ENCODE peak calls at places on chromosomes 11 and 22, in four cellular contexts. F, K, W and B are unnamed samples.

GRCh38 chr11:66022401-66023185 is 3.7 kb downstream of the CATSPER1 start:
- DNase-seq in F (peak), K (no peak), W (peak), B (peak)

GRCh38 chr11:73982595-73982989 is at the start of gene UCP2:
- DNase-seq in F (no peak), K (no peak), W (peak), B (peak)

GRCh38 chr22:38713921-38714320 is 8.2 kb downstream of the GTPBP1 start:
- DNase-seq in F (no peak), K (no peak), W (no peak), B (no peak)

GRCh38 chr11:116124916-116125714 is 620.9 kb upstream of the CADM1 start:
- DNase-seq in F (no peak), K (no peak), W (no peak), B (no peak)

GRCh38 chr11:123035831-123036230 is 26.1 kb downstream of the HSPA8 start:
- DNase-seq in F (no peak), K (no peak), W (no peak), B (no peak)

GRCh38 chr11:86717817-86718501 is 45.5 kb upstream of the ME3 start:
- DNase-seq in F (no peak), K (no peak), W (no peak), B (no peak)

GRCh38 chr22:38192475-38192863 is 9.3 kb upstream of the MAFF start:
- DNase-seq in F (no peak), K (no peak), W (no peak), B (no peak)

GRCh38 chr11:58642120-58642625 is 19.7 kb downstream of the CNTF start:
- DNase-seq in F (no peak), K (no peak), W (no peak), B (no peak)

GRCh38 chr22:31680764-31681624 is 19.0 kb upstream of the PISD start:
- DNase-seq in F (no peak), K (no peak), W (no peak), B (no peak)

GRCh38 chr22:24803064-24803542 is 2.9 kb upstream of the SGSM1 start:
- DNase-seq in F (peak), K (no peak), W (peak), B (peak)

GRCh38 chr11:69293087-69293486 is 868 bp upstream of the MYEOV start:
- DNase-seq in F (no peak), K (no peak), W (no peak), B (no peak)

GRCh38 chr11:69293819-69294505 is at the start of gene MYEOV:
- DNase-seq in F (peak), K (peak), W (peak), B (peak)

GRCh38 chr11:69290791-69291190 is 3.2 kb upstream of the MYEOV start:
- DNase-seq in F (no peak), K (no peak), W (no peak), B (no peak)

GRCh38 chr11:69291459-69292110 is 2.4 kb upstream of the MYEOV start:
- DNase-seq in F (no peak), K (no peak), W (no peak), B (no peak)

GRCh38 chr11:69292221-69292648 is 1.7 kb upstream of the MYEOV start:
- DNase-seq in F (no peak), K (no peak), W (peak), B (no peak)
- TF ChIP-seq RAD21 in F (peak), K (peak), W (peak), B (peak)

GRCh38 chr11:102426000-102426399 is 26.6 kb downstream of the TMEM123 start:
- DNase-seq in F (no peak), K (no peak), W (no peak), B (no peak)
- TF ChIP-seq REST in F (no peak), K (no peak), W (no peak), B (no peak)

DNA sequence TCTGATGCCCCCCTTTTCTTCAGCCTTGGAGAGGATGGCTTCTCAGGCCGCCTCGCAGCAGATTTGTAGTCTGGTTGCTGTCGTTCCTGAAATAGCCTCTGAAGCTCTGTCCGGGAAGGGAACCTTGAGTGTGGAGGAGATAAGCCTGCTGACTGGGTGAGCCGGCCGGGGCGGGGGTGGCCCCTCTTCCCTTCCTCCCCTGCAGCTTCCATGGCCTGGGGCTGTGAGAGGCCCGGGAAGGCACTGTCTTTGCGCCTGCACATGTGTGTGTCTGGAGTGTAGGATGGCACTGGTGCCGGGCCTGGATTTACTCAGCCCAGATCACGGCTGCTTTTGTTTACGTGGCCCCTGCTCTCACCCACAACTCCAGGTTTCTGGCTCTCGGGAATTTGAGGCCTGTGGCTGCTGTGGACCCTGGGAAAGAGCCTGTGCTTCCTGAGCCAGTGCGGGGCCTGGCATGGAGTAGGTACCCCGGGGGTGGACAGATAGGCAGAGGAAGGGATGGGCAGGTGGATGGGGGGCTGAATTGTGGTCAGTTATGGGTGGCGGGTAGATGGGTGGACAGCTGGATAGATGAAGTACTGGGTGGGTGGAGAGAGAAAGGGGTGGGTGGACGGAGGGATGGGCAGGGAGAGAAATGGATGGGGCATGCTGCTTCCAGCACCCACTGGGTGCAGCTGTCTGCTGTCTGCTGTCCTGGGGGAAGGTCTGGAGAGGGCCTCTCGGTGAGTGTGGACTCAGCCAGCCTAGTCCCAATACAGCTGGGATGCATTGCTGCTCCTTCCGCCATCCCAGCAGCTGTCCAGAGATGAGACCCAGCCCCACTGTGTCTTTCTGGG is 16.7 kb downstream of the KCNQ1 start:
- DNase-seq in F (no peak), K (no peak), W (no peak), B (peak)
- TF ChIP-seq MXI1 in F (no peak), K (no peak), W (no peak), B (peak)

DNA sequence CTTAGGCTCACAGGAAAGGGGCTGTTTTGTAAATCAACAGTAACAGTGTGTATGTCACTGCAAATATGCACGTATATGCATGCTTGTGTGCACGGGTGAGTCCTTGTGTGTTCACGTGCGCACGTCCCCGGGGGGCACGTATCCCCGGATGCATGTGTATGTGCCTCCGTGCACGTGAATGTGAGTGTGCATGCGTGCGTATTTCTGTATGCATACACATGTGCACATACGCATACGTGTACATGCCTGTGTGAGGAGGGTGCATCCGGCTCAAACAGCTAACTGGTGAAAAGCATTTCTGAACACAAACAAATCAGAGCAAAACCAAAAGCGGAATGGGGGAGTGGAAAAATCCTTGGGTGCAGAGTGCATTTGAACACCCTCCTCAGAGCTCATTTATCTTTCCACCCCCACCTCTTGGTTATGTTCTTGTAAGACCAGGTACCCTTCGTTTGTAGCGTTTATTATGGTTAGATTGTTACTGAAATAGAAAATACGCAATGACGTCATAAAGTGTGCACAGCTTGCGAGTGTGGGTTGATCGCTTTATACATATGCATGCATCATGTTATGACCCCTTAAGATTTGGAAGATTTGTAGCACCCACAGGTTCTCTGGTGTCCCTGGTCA is 7.0 kb downstream of the ARSA start:
- DNase-seq in F (peak), K (peak), W (no peak), B (no peak)
- TF ChIP-seq RAD21 in F (no peak), K (no peak), W (no peak), B (no peak)

DNA sequence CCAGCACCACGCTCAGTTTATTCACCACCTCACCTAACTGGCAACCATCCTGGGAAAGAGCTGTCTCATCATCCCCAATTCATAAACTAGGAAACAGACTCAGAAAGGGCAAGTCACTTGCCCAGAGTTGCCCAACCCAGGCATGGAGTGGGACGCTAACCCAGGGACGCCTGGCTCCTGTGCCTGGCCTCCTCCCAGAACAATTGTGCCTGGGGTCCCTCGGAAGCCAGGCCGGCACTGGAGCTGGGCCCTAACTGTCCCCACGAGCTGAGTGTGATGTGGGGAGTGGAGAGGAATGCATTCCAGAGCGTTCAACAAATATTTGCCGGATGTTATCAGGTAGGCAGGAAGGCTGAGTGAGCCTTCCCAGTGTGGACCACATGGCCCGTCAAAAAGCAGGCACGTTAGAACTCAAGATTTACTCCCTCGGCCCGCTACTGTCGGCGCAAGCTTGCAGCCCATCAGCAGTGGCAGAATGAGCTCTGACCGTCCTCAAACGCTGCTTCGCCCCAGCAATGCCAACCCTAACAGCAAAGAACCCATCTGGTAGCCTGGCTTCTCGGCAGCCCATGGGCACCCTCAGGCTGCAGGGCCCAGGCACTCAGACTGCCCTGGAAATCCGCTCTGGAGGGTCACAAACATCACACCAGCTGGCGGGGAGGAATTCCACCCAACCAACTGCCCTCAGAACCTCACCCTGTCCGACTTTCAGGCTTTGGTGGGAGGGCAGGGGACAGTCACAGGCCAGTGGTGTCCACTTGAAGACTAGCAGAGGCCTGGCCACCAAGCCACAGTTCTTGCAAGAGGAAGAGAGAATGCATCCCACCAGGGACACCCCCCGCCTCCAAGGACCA is 35.6 kb downstream of the MYH9 start:
- DNase-seq in F (peak), K (no peak), W (no peak), B (no peak)
- TF ChIP-seq REST in F (no peak), K (no peak), W (no peak), B (no peak)

DNA sequence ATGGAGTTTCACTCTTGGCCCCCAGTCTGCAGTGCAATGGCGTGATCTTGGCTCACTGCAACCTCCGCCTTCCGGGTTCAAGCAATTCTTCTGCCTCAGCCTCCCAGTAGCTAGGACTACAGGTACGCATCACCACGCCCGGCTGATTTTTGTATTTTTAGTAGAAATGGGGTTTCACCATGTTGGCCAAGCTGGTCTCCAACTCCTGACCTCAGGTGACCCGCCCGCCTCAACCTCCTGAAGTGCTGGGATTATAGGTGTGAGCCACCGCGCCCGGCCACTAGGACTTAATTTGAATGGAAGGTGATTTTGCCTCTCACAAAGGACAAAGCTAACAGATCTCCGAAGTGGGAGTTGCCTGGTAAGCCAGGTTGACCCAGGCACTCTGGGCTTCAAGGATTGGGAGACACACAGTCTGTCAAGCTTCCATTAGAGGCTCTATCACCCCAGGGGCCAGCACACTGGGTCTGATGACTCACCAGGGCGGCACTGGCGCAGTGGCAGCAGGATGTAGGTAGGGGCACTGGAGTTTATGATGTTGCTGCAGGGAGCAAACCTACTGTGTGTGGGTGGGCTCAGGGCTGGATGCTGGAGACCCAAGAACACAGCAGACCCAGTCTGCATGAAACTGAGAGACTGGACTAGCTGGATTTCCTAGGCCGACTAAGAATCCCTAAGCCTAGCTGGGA is 17.8 kb upstream of the KCTD14 start:
- DNase-seq in F (no peak), K (no peak), W (peak), B (no peak)
- TF ChIP-seq MXI1 in F (no peak), K (no peak), W (no peak), B (no peak)

DNA sequence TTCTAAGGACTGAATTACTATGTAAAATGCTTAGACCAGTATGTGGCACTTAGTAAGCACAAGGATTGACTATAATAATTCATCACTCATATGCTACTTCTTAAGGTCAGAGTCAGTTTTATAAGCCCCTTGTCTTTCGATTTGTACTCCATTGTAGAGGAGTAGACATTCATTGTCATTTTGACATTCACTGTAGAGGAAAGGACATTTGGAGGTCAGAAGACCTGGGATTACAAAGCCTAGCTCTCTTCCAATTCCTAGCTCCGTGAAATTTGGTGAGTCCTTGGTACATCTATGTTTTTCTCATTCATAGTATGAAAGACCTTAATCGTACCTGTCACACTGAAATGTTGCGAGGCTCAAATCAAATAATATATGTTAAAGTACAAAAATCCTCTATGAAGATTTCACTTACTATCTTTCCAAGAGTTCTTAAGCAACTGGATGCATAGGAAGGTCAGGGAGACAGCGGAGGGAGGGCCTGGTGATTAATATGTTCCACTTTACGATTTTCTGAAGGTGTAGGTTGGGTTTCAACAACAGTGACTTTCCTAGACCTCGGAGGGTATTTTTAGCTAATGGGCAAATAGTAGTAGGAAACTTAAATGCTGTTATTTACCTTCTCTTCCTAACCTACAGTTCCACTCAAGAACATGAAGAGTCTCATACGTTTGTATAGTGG is 1.4 kb upstream of the EMSY start:
- DNase-seq in F (no peak), K (no peak), W (peak), B (no peak)
- TF ChIP-seq RAD21 in F (no peak), K (no peak), W (no peak), B (no peak)

GRCh38 chr11:11728371-11728770 is 106.6 kb upstream of the GALNT18 start:
- DNase-seq in F (no peak), K (no peak), W (no peak), B (no peak)

GRCh38 chr11:11731311-11732083 is 109.7 kb upstream of the GALNT18 start:
- DNase-seq in F (no peak), K (no peak), W (no peak), B (no peak)

GRCh38 chr11:11735586-11735985 is 106.2 kb upstream of the USP47 start:
- DNase-seq in F (no peak), K (no peak), W (no peak), B (no peak)

GRCh38 chr11:11732116-11732515 is 109.7 kb upstream of the USP47 start:
- DNase-seq in F (no peak), K (no peak), W (no peak), B (no peak)

DNA sequence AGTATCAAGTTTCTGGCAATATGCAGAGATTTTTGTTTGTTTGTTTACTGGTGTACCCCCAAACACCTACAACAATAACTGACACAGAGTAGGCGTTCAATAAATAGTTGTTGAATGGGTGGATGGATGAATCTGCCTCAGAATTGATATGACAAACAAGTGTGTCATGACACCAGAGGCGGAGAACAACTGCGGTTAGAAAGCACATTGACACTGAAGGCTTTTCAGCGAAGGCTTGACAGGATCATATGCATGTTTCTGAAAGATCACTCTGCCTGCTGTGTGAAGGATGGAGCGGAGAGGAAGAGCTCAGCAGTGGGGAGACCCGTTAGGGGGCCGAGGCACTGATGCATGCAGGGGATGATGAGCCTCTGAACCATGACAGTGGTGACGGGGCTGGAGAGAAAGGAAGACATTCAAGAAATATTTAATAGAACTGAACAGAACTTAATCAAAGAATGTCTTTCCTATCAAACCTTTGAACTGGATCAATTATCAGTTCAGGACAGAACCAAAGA is 108.5 kb upstream of the USP47 start:
- DNase-seq in F (no peak), K (no peak), W (no peak), B (no peak)
- TF ChIP-seq REST in F (no peak), K (no peak), W (no peak), B (no peak)

DNA sequence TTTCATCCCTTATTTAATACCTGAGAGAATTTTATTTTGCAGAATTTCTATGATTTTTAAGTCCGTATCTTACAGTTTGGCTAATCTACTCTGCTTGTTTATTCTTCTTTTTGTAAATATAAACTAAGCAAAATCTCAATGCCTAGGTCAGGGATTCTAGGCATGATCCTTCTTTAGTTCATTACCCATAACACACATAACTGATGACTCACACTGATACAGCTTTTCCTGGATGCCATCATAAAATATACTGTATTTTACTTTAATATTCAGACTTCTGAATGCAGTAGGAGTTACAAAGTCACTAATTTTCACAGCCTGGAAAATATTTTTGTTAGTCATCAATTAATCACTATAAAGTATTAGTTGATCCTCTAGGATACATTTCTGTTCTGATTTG is 898.2 kb upstream of the RAG2 start:
- DNase-seq in F (no peak), K (no peak), W (no peak), B (no peak)
- TF ChIP-seq MXI1 in F (no peak), K (no peak), W (no peak), B (no peak)